ENCODE peak calls at places on chromosomes 11 and 22, in ten cellular contexts. P, B, T, Q, A, I, L, Z, O and Y are unnamed samples.

GRCh38 chr11:14907411-14908213 is 15.6 kb upstream of the CYP2R1 start:
- DNase-seq in O (peak), B (peak), Z (peak), L (peak), P (peak), A (peak), T (peak), I (peak), Q (peak), Y (peak)

GRCh38 chr11:62552465-62552782 is 5.8 kb upstream of the AHNAK start:
- DNase-seq in P (no peak), Q (no peak), B (no peak), T (no peak), Z (no peak), I (no peak), L (no peak), A (no peak), O (no peak), Y (no peak)

GRCh38 chr11:71505001-71505400 is 22.1 kb upstream of the KRTAP5-7 start:
- DNase-seq in Z (no peak), B (no peak), Q (no peak), A (no peak), T (no peak), I (no peak), O (no peak), L (no peak), P (no peak), Y (no peak)

GRCh38 chr11:1498262-1498661 is 11.7 kb upstream of the MOB2 start:
- DNase-seq in P (no peak), Q (no peak), B (no peak), L (no peak), I (no peak), T (no peak), O (no peak), Z (no peak), A (no peak), Y (no peak)

GRCh38 chr11:8192016-8192895 is 23.4 kb upstream of the RIC3 start:
- DNase-seq in T (no peak), P (peak), Q (no peak), A (peak), B (peak), I (peak), Z (peak), O (peak), L (no peak), Y (peak)

GRCh38 chr11:121451982-121452608 is at the start of gene SORL1:
- DNase-seq in B (peak), A (peak), L (no peak), Q (peak), O (peak), Z (peak), P (peak), I (peak), T (peak), Y (peak)

GRCh38 chr11:28153586-28153985 is 45.4 kb downstream of the METTL15 start:
- DNase-seq in I (no peak), Z (no peak), O (no peak), B (no peak), A (no peak), L (no peak), T (no peak), Q (no peak), P (no peak), Y (no peak)

GRCh38 chr22:50191041-50191740 is 5.5 kb downstream of the TRABD start:
- DNase-seq in T (no peak), O (peak), A (no peak), Q (no peak), B (no peak), P (no peak), I (peak), L (no peak), Z (peak), Y (peak)

GRCh38 chr11:607020-607780 is 8.6 kb downstream of the IRF7 start:
- DNase-seq in L (no peak), T (no peak), Z (no peak), O (no peak), I (no peak), P (no peak), Q (no peak), B (no peak), A (no peak), Y (no peak)